ENCODE peak calls at places on chromosomes 3 and 15, in four cellular contexts. W is NCI-H1436; V is activated CD4-positive, alpha-beta T cell treated with anti-CD3 and anti-CD28 coated beads, Interleukin-2, amount 50 U/mL, for 24 hours; T is C1 segment of cervical spinal cord. F is an unnamed sample.

GRCh38 chr3:5072100-5072816 is 49.8 kb upstream of the ARL8B start:
- DNase-seq in W (no peak), V (no peak), T (no peak), F (no peak)

GRCh38 chr3:38723569-38724391 is 74.3 kb upstream of the SCN5A start:
- DNase-seq in W (no peak), V (no peak), T (no peak), F (no peak)

GRCh38 chr3:69250014-69250413 is 127.6 kb upstream of the LMOD3 start:
- DNase-seq in W (no peak), V (peak), T (peak), F (no peak)

GRCh38 chr3:55519016-55519415 is 31.9 kb upstream of the WNT5A start:
- DNase-seq in W (no peak), V (no peak), T (no peak), F (no peak)

GRCh38 chr3:45067941-45068340 is 41.8 kb downstream of the CLEC3B start:
- DNase-seq in W (no peak), V (no peak), T (no peak), F (no peak)

GRCh38 chr3:122398920-122399319 is 14.9 kb downstream of the FAM162A start:
- DNase-seq in W (no peak), V (no peak), T (no peak), F (no peak)

GRCh38 chr3:105369501-105370371 is 3.0 kb downstream of the ALCAM start:
- DNase-seq in W (peak), V (peak), T (peak), F (no peak)

GRCh38 chr3:29683306-29683993 is 402.6 kb downstream of the RBMS3 start:
- DNase-seq in W (no peak), V (no peak), T (no peak), F (no peak)

GRCh38 chr3:149468504-149469212 is 5.8 kb upstream of the TM4SF4 start:
- DNase-seq in W (no peak), V (no peak), T (no peak), F (no peak)

GRCh38 chr15:80585544-80586018 is 109.5 kb upstream of the ABHD17C start:
- DNase-seq in W (peak), V (no peak), T (no peak), F (no peak)

GRCh38 chr3:87503901-87504498 is 227.6 kb upstream of the POU1F1 start:
- DNase-seq in W (no peak), V (peak), T (no peak), F (peak)

GRCh38 chr15:31347067-31347975 is 20.7 kb downstream of the KLF13 start:
- DNase-seq in W (no peak), V (peak), T (no peak), F (no peak)

GRCh38 chr3:143421556-143421955 is 302.0 kb downstream of the CHST2 start:
- DNase-seq in W (no peak), V (no peak), T (no peak), F (no peak)

GRCh38 chr3:188286087-188286513 is 132.1 kb downstream of the LPP start:
- DNase-seq in W (no peak), V (no peak), T (no peak), F (peak)

GRCh38 chr3:188417329-188417728 is 263.4 kb downstream of the LPP start:
- DNase-seq in W (no peak), V (no peak), T (no peak), F (no peak)

GRCh38 chr3:187954486-187955075 is 199.4 kb upstream of the LPP start:
- DNase-seq in W (no peak), V (no peak), T (no peak), F (no peak)

GRCh38 chr15:57626713-57627440 is 35.2 kb downstream of the MYZAP start:
- DNase-seq in W (no peak), V (no peak), T (no peak), F (no peak)

GRCh38 chr3:193764959-193765358 is 172.0 kb downstream of the OPA1 start:
- DNase-seq in W (no peak), V (no peak), T (no peak), F (no peak)

GRCh38 chr15:52331490-52332240 is 36.1 kb upstream of the MYO5C start:
- DNase-seq in W (peak), V (peak), T (no peak), F (no peak)

GRCh38 chr3:59563966-59564365 is 514.1 kb upstream of the CFAP20DC start:
- DNase-seq in W (no peak), V (no peak), T (no peak), F (no peak)

GRCh38 chr3:122409392-122409791 is 6.5 kb downstream of the WDR5B start:
- DNase-seq in W (no peak), V (no peak), T (no peak), F (no peak)

GRCh38 chr3:161371441-161372320 is at the start of gene SPTSSB:
- DNase-seq in W (peak), V (peak), T (no peak), F (no peak)

GRCh38 chr3:101151286-101151901 is 158.2 kb upstream of the ABI3BP start:
- DNase-seq in W (no peak), V (no peak), T (no peak), F (no peak)

GRCh38 chr3:64342940-64343691 is 117.8 kb upstream of the PRICKLE2 start:
- DNase-seq in W (no peak), V (no peak), T (no peak), F (peak)

GRCh38 chr15:89129123-89129815 is 41.0 kb downstream of the ABHD2 start:
- DNase-seq in W (peak), V (peak), T (no peak), F (no peak)

GRCh38 chr3:46316258-46316657 is 37.7 kb upstream of the CCR2 start:
- DNase-seq in W (no peak), V (no peak), T (no peak), F (no peak)

GRCh38 chr3:54772707-54773106 is 155.2 kb downstream of the LRTM1 start:
- DNase-seq in W (no peak), V (no peak), T (no peak), F (no peak)

GRCh38 chr3:104816008-104816407 is 550.7 kb upstream of the ALCAM start:
- DNase-seq in W (no peak), V (no peak), T (no peak), F (no peak)

GRCh38 chr3:52339612-52340011 is 23.5 kb downstream of the DNAH1 start:
- DNase-seq in W (peak), V (peak), T (no peak), F (peak)

F was measured in HS-5.